ENCODE peak calls at places on chromosomes 6 and 20, in six cellular contexts. S is left ventricle myocardium inferior, R is spleen, B is iPS DF 6.9, Y is thoracic aorta, X is foreskin fibroblast. J is an unnamed sample.

GRCh38 chr20:42082611-42083010 is 464.4 kb upstream of the CHD6 start:
- DNase-seq in S (peak; percentile 60), R (no peak), B (no peak), Y (no peak), X (peak; percentile 4), J (no peak)

GRCh38 chr6:53089948-53090347 is 24.7 kb downstream of the FBXO9 start:
- DNase-seq in S (no peak), R (no peak), B (no peak), Y (no peak), X (no peak), J (no peak)

GRCh38 chr6:124995131-124995530 is 32.9 kb downstream of the RNF217 start:
- DNase-seq in S (no peak), R (no peak), B (no peak), Y (no peak), X (no peak), J (no peak)

GRCh38 chr6:51570168-51570921 is 517.1 kb downstream of the PKHD1 start:
- DNase-seq in S (no peak), R (no peak), B (no peak), Y (no peak), X (no peak), J (no peak)

GRCh38 chr6:125789576-125790402 is 971 bp upstream of the NCOA7 start:
- DNase-seq in S (peak; percentile 48), R (peak; percentile 85), B (no peak), Y (no peak), X (no peak), J (no peak)

GRCh38 chr6:126721581-126722145 is 381.7 kb downstream of the CENPW start:
- DNase-seq in S (no peak), R (no peak), B (no peak), Y (no peak), X (peak; percentile 79), J (peak; percentile 87)

GRCh38 chr6:7324520-7324919 is 11.5 kb upstream of the SSR1 start:
- DNase-seq in S (no peak), R (no peak), B (no peak), Y (no peak), X (no peak), J (no peak)

GRCh38 chr6:2875840-2876207 is 27.3 kb downstream of the SERPINB9 start:
- DNase-seq in S (peak; percentile 25), R (peak; percentile 94), B (no peak), Y (no peak), X (no peak), J (no peak)

GRCh38 chr6:113632220-113632864 is 224.8 kb upstream of the MARCKS start:
- DNase-seq in S (peak; percentile 16), R (no peak), B (no peak), Y (peak; percentile 21), X (peak; percentile 81), J (peak; percentile 85)

GRCh38 chr6:134739299-134740090 is 210.4 kb downstream of the ALDH8A1 start:
- DNase-seq in S (no peak), R (no peak), B (no peak), Y (no peak), X (no peak), J (no peak)

GRCh38 chr6:19836799-19837510 is at the start of gene ID4:
- DNase-seq in S (peak; percentile 92), R (no peak), B (peak; percentile 74), Y (peak; percentile 94), X (peak; percentile 84), J (peak; percentile 94)

GRCh38 chr6:125759184-125759902 is 9.9 kb downstream of the HEY2 start:
- DNase-seq in S (peak; percentile 57), R (no peak), B (no peak), Y (no peak), X (no peak), J (no peak)

GRCh38 chr20:1424336-1424735 is 31.5 kb upstream of the FKBP1A start:
- DNase-seq in S (no peak), R (no peak), B (no peak), Y (no peak), X (no peak), J (no peak)

GRCh38 chr6:46799657-46800056 is 6.5 kb downstream of the MEP1A start:
- DNase-seq in S (no peak), R (no peak), B (no peak), Y (no peak), X (no peak), J (no peak)

GRCh38 chr6:24614648-24615047 is 31.3 kb downstream of the KIAA0319 start:
- DNase-seq in S (no peak), R (no peak), B (no peak), Y (no peak), X (no peak), J (no peak)

GRCh38 chr6:140436023-140436811 is 1061.8 kb upstream of the CITED2 start:
- DNase-seq in S (no peak), R (no peak), B (no peak), Y (no peak), X (peak; percentile 56), J (peak; percentile 86)

GRCh38 chr6:41120058-41120457 is 34.1 kb downstream of the TREML1 start:
- DNase-seq in S (no peak), R (no peak), B (no peak), Y (no peak), X (no peak), J (no peak)

GRCh38 chr6:44655368-44656342 is 268.1 kb downstream of the CDC5L start:
- DNase-seq in S (peak; percentile 66), R (peak; percentile 90), B (peak; percentile 81), Y (peak; percentile 40), X (peak; percentile 48), J (peak; percentile 62)

DNA sequence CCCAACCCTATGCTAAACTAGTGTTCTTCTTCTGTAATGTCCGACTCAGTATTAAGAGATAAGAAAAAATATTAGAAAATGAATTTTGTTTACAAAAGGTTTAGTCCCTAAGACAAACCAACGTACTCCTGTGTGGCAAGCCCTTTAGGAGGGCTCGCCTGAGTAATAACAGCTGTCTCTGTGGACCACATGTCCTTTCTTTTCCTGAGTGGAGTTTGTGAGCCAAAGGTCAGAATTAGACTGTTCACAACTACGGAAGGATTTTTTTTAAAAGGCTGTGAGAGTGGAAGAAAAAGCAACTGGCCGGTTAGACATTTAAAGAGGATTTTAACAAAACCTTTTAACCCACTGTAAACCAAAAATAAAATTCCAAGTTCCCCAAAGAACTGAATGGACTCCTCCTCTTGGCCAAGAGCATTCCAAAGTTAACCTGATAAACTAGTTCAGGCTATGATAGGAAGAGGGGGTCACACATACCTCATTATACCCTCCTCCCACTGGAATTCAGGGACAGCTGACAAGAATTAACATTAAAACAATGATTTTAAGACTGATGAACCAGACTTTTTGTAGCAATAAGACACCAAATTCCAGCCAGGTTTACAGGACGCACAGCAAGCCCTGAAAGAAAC is 43.5 kb downstream of the FAM184A start:
- DNase-seq in S (no peak), R (no peak), B (no peak), Y (no peak), X (no peak), J (no peak)
- H3K4me3 ChIP-seq in S (peak overlapping the region; percentile 10), R (no peak overlapping the region), B (no peak overlapping the region), Y (no peak overlapping the region), X (no peak overlapping the region), J (no peak overlapping the region)

DNA sequence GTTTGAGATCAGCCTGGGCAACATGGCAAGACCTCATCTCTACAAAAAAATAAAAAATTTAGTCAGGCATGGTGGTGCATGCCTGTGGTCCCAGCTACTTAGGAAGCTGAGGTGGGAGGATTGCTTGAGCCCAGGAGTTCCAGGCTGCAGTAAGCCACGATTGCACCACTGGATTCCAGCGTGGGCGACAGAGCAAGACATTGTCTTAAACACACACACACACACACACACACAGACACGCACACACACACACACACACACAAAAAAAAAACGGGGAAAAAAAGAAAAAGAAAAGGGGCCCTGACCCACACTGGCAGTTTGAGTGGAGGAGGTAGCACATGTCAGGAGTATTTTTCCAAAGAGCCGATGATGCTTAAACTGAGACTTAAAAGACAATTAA is 122.2 kb downstream of the AFG1L start:
- DNase-seq in S (no peak), R (no peak), B (no peak), Y (no peak), X (no peak), J (no peak)
- H3K4me3 ChIP-seq in S (no peak overlapping the region), R (no peak overlapping the region), B (no peak overlapping the region), Y (no peak overlapping the region), X (no peak overlapping the region), J (no peak overlapping the region)

DNA sequence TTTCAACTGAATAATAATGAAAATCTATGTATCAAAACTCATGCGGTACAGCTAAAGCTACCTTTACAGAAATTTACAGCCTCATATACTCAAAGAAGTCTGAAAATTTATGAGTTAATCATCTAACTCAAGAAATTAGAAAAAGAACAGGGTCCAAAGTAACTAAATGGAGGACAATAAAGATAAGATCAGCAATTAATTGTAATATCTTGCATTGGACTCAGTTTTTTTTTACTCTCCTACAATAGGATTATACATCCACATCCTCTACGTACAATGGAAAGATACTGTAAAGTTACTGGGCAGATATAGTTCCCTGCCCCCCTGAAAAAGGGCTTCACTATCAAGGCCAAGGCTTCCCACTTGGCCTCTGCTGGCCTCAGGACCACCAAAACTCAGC is 31.5 kb upstream of the MOCS1 start:
- DNase-seq in S (no peak), R (no peak), B (no peak), Y (no peak), X (no peak), J (no peak)
- H3K4me3 ChIP-seq in S (no peak overlapping the region), R (no peak overlapping the region), B (no peak overlapping the region), Y (no peak overlapping the region), X (no peak overlapping the region), J (no peak overlapping the region)

GRCh38 chr20:33684533-33685327 is 1.5 kb downstream of the E2F1 start:
- DNase-seq in S (no peak), R (no peak), B (no peak), Y (no peak), X (no peak), J (no peak)
- H3K4me3 ChIP-seq in S (peak overlapping the region; percentile 60), R (peak overlapping the region; percentile 46), B (peak overlapping the region; percentile 68), Y (no peak overlapping the region), X (peak overlapping the region; percentile 50), J (peak overlapping the region; percentile 44)

DNA sequence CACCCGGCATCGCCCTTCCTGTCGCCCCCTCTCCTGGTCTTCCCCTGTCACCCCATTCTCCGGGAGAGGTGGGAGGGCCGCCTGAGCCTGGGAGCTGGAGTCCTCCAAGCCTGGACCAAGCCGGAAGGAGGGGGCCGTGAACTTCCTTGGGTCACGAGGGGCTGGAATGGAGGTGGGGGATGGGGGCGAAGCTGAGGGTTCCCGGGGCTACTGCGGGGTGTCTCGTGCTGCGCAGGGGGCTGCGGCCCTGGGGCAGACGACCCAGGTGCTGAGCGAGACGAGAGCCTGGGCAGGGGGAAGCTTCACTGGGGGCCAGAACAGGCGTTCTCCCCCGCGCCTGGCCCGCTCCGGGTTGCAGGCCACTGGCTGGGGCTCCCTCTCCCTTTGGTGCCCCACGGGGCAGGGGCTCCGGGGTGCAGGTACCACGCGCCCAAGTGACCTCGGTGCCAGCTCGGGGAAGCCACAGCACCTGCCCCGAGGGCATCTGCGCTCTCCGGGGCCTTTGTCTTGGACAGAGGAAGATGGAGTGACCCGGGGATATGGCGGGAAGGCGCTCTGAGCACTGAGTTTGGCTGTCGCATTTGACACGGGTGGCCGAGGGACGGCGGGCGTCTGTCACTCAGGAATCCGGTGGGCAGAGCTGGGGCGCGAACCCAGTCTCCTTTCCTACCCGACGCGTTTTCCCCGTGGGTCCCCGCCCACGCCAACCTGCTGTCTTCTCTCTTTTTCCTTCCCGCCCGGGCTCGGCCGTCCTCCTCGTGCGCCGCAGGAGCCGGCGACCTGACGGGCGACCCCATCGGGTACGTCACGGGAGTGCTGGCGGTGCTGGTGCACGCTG is 1.2 kb downstream of the SLC35D3 start:
- DNase-seq in S (no peak), R (no peak), B (no peak), Y (no peak), X (no peak), J (no peak)
- H3K4me3 ChIP-seq in S (peak overlapping the region; percentile 73), R (peak overlapping the region; percentile 46), B (no peak overlapping the region), Y (peak overlapping the region; percentile 80), X (no peak overlapping the region), J (no peak overlapping the region)

J was measured in skeletal muscle cell.